ENCODE peak calls at places on chromosome 19, in eight cellular contexts. S is coronary artery, T is cardiac muscle cell, O is tibial nerve, F is bronchial epithelial cell, P is fibroblast of pulmonary artery, K is psoas muscle, A is NB4. Z is an unnamed sample.

GRCh38 chr19:3054972-3055740 is 7.1 kb downstream of the TLE5 start:
- DNase-seq in S (no peak), T (no peak), O (no peak), F (peak; percentile 82), P (no peak), K (no peak), A (no peak), Z (no peak)

GRCh38 chr19:9673912-9674668 is 810 bp downstream of the ZNF562 start:
- DNase-seq in S (no peak), T (no peak), O (no peak), F (peak; percentile 85), P (peak; percentile 4), K (no peak), A (no peak), Z (peak; percentile 13)

GRCh38 chr19:49256691-49257090 is 68.3 kb downstream of the SLC6A16 start:
- DNase-seq in S (no peak), T (no peak), O (no peak), F (no peak), P (peak; percentile 3), K (no peak), A (no peak), Z (no peak)

GRCh38 chr19:30214651-30215051 is 157.5 kb upstream of the ZNF536 start:
- DNase-seq in S (no peak), T (no peak), O (no peak), F (no peak), P (no peak), K (no peak), A (peak; percentile 35), Z (no peak)

GRCh38 chr19:35045667-35046300 is 4.3 kb downstream of the HPN start:
- DNase-seq in S (no peak), T (peak; percentile 42), O (no peak), F (no peak), P (peak; percentile 32), K (no peak), A (peak; percentile 62), Z (no peak)

GRCh38 chr19:49691243-49692101 is 556 bp downstream of the CPT1C start:
- DNase-seq in S (no peak), T (peak; percentile 86), O (no peak), F (peak; percentile 11), P (peak; percentile 75), K (peak; percentile 72), A (peak; percentile 14), Z (peak; percentile 73)

GRCh38 chr19:46469541-46470185 is 1.7 kb downstream of the PNMA8A start:
- DNase-seq in S (no peak), T (no peak), O (no peak), F (no peak), P (no peak), K (no peak), A (no peak), Z (no peak)

GRCh38 chr19:18833141-18833476 is 1.4 kb downstream of the UPF1 start:
- DNase-seq in S (no peak), T (no peak), O (no peak), F (no peak), P (no peak), K (no peak), A (peak; percentile 28), Z (no peak)

GRCh38 chr19:56273563-56274117 is 1.1 kb downstream of the EDDM13 start:
- DNase-seq in S (no peak), T (peak; percentile 42), O (no peak), F (peak; percentile 63), P (peak; percentile 55), K (no peak), A (no peak), Z (peak; percentile 8)

GRCh38 chr19:10612515-10613119 is 12.7 kb upstream of the SLC44A2 start:
- DNase-seq in S (peak; percentile 92), T (no peak), O (peak; percentile 65), F (no peak), P (no peak), K (peak; percentile 76), A (no peak), Z (no peak)

GRCh38 chr19:10001899-10002298 is 8.4 kb downstream of the COL5A3 start:
- DNase-seq in S (no peak), T (peak; percentile 21), O (no peak), F (no peak), P (peak; percentile 20), K (peak; percentile 67), A (peak; percentile 45), Z (no peak)

GRCh38 chr19:18629166-18630088 is 7.4 kb upstream of the KLHL26 start:
- DNase-seq in S (no peak), T (peak; percentile 68), O (peak; percentile 53), F (no peak), P (peak; percentile 64), K (peak; percentile 59), A (no peak), Z (no peak)

GRCh38 chr19:4652075-4652474 is 12.8 kb downstream of the TNFAIP8L1 start:
- DNase-seq in S (no peak), T (no peak), O (no peak), F (no peak), P (no peak), K (no peak), A (no peak), Z (no peak)

GRCh38 chr19:4645718-4646117 is 6.4 kb downstream of the TNFAIP8L1 start:
- DNase-seq in S (no peak), T (no peak), O (no peak), F (no peak), P (no peak), K (no peak), A (no peak), Z (no peak)

GRCh38 chr19:4650159-4650558 is 10.8 kb downstream of the TNFAIP8L1 start:
- DNase-seq in S (no peak), T (no peak), O (no peak), F (no peak), P (no peak), K (no peak), A (no peak), Z (no peak)

GRCh38 chr19:4649392-4650094 is 10.2 kb downstream of the TNFAIP8L1 start:
- DNase-seq in S (no peak), T (no peak), O (no peak), F (no peak), P (no peak), K (no peak), A (no peak), Z (no peak)

GRCh38 chr19:4647676-4648644 is 8.6 kb downstream of the TNFAIP8L1 start:
- DNase-seq in S (no peak), T (peak; percentile 70), O (peak; percentile 54), F (no peak), P (peak; percentile 81), K (peak; percentile 56), A (no peak), Z (no peak)
- TF ChIP-seq CTCF in S (no peak), T (peak; percentile 28), O (no peak), F (no peak), P (peak; percentile 38), K (no peak), A (no peak), Z (peak; percentile 41)

GRCh38 chr19:39351537-39352037 is 9.4 kb downstream of the SAMD4B start:
- DNase-seq in S (no peak), T (peak; percentile 8), O (no peak), F (no peak), P (no peak), K (no peak), A (no peak), Z (peak; percentile 5)
- TF ChIP-seq CTCF in S (no peak), T (no peak), O (no peak), F (no peak), P (no peak), K (no peak), A (no peak), Z (no peak)

GRCh38 chr19:12778020-12778904 is 2.9 kb upstream of the HOOK2 start:
- DNase-seq in S (peak; percentile 87), T (peak; percentile 93), O (no peak), F (peak; percentile 60), P (peak; percentile 90), K (peak; percentile 82), A (peak; percentile 67), Z (peak; percentile 86)

GRCh38 chr19:12778905-12779161 is 3.5 kb upstream of the HOOK2 start:
- DNase-seq in S (no peak), T (no peak), O (no peak), F (no peak), P (no peak), K (no peak), A (no peak), Z (no peak)

GRCh38 chr19:12782174-12782423 is 6.7 kb upstream of the HOOK2 start:
- DNase-seq in S (no peak), T (no peak), O (no peak), F (no peak), P (no peak), K (no peak), A (no peak), Z (no peak)

GRCh38 chr19:12777217-12778019 is 2.1 kb upstream of the HOOK2 start:
- DNase-seq in S (peak; percentile 92), T (peak; percentile 84), O (no peak), F (no peak), P (peak; percentile 80), K (peak; percentile 84), A (peak; percentile 82), Z (peak; percentile 85)

DNA sequence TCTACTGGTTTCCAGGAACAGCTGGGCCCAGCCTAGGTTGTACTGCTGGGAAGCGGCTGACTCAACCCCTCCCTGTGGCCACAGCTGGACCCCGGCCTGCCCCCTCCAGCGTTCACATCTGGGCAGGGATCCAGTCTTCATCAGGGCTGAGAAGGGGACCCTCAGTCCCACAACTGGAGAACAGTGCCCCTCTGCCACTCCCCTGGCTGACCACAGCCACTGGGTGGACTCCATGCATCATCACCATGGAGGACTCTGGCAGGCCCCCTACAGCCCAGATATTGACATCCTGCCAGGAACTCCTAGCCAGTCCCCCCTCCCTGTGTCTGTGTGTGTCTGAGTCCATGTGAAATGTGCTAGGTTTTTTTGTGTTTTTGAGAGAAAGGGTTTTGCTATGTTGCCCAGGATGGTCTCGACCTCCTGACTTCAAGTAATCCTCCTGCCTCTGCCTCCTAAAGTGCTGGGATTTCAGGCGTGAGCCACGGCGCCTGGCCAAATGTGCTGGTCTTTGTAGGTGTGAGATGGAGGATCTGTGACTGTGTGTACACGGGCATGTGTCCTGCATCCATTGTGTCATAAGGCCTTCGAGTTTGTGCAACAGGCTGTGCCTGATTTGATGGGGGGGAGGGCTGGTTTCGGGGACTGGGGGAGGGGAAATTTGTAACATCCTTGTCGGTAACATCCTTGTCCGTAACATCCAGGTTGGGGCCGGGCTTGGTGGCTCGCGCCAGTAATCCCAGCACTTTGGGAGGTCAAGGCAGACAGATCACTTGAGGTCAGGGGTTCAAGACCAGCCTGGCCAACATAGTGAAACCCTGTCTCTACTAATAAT is 4.0 kb upstream of the HOOK2 start:
- DNase-seq in S (peak; percentile 90), T (peak; percentile 96), O (no peak), F (no peak), P (peak; percentile 95), K (peak; percentile 75), A (peak; percentile 51), Z (peak; percentile 95)
- TF ChIP-seq CTCF in S (no peak), T (no peak), O (no peak), F (no peak), P (no peak), K (no peak), A (no peak), Z (no peak)

DNA sequence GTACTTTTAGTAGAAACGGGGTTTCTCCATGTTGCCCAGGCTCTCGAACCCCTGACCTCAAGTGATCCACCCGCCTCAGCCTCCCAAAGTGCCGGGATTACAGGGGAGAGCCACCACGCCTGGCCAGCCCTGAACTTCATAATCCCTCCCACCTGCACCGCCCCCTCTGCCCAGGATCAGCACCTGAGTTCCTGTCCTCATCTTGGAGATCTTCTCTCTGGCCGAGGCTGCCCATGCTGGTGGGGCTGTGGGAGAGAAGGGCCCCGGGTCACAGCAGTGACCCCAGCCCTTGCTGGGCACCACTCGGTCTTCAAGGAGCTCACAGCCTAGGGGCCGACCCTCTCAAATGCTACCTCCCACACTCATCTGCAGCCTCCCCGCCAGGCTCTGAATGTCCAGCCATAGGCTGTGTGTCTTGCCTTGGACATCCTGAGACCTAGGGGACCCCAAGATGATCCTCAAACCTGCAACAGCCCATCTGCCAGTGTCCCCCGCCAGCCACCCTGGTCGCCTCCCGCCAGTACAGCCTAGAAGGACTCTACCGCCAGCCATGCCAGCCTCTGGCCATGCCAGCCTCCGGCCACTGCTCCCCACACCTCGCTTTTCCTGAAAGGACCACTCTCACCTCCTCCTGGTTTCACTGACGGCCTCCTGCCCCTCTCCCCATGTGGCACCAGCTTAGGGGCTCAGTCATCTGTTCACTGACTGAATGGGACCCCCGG is 1.5 kb downstream of the ATP8B3 start:
- DNase-seq in S (no peak), T (no peak), O (no peak), F (no peak), P (no peak), K (no peak), A (no peak), Z (no peak)
- TF ChIP-seq CTCF in S (no peak), T (no peak), O (no peak), F (no peak), P (no peak), K (no peak), A (no peak), Z (no peak)